ENCODE peak calls at places on chromosome 17, in seven cellular contexts. One of them, this sample, is unnamed.
A peak's percentile ranks its signal among the peaks of the same experiment; 100 is the strongest.

GRCh38 chr17:3221850-3222249 is 14.4 kb downstream of the OR1A1 start:
- DNase-seq in mucosa of descending colon: no peak
- DNase-seq in frontal cortex: no peak
- DNase-seq in adrenal gland: no peak
- DNase-seq in stimulated activated naive CD8-positive, alpha-beta T cell treated with anti-CD3 and anti-CD28 coated beads, Interleukin-15, Interleukin-2, amounts not matched to agents 100 U/mL and 50 U/mL, for 24 hours: no peak
- DNase-seq in DMS79: no peak
- DNase-seq in NCI-H1092 treated with DMSO at 0.1 percent for 48 hours: no peak
- DNase-seq in this sample: no peak

GRCh38 chr17:28700830-28701492 is 10.7 kb downstream of the PROCA1 start:
- DNase-seq in stimulated activated naive CD8-positive, alpha-beta T cell treated with anti-CD3 and anti-CD28 coated beads, Interleukin-15, Interleukin-2, amounts not matched to agents 100 U/mL and 50 U/mL, for 24 hours: no peak
- DNase-seq in NCI-H1092 treated with DMSO at 0.1 percent for 48 hours: peak; percentile 44
- DNase-seq in mucosa of descending colon: no peak
- DNase-seq in frontal cortex: no peak
- DNase-seq in adrenal gland: no peak
- DNase-seq in DMS79: no peak
- DNase-seq in this sample: no peak

GRCh38 chr17:17305282-17305801 is 2.2 kb downstream of the NT5M start:
- DNase-seq in stimulated activated naive CD8-positive, alpha-beta T cell treated with anti-CD3 and anti-CD28 coated beads, Interleukin-15, Interleukin-2, amounts not matched to agents 100 U/mL and 50 U/mL, for 24 hours: peak; percentile 64
- DNase-seq in mucosa of descending colon: peak; percentile 37
- DNase-seq in frontal cortex: peak; percentile 52
- DNase-seq in NCI-H1092 treated with DMSO at 0.1 percent for 48 hours: no peak
- DNase-seq in adrenal gland: peak; percentile 8
- DNase-seq in DMS79: no peak
- DNase-seq in this sample: peak; percentile 7

GRCh38 chr17:40351185-40352043 is 13.1 kb downstream of the GJD3 start:
- DNase-seq in mucosa of descending colon: no peak
- DNase-seq in stimulated activated naive CD8-positive, alpha-beta T cell treated with anti-CD3 and anti-CD28 coated beads, Interleukin-15, Interleukin-2, amounts not matched to agents 100 U/mL and 50 U/mL, for 24 hours: no peak
- DNase-seq in adrenal gland: no peak
- DNase-seq in NCI-H1092 treated with DMSO at 0.1 percent for 48 hours: peak; percentile 90
- DNase-seq in DMS79: no peak
- DNase-seq in frontal cortex: no peak
- DNase-seq in this sample: no peak

GRCh38 chr17:27240086-27240801 is 53.7 kb upstream of the WSB1 start:
- DNase-seq in adrenal gland: no peak
- DNase-seq in stimulated activated naive CD8-positive, alpha-beta T cell treated with anti-CD3 and anti-CD28 coated beads, Interleukin-15, Interleukin-2, amounts not matched to agents 100 U/mL and 50 U/mL, for 24 hours: no peak
- DNase-seq in DMS79: no peak
- DNase-seq in NCI-H1092 treated with DMSO at 0.1 percent for 48 hours: no peak
- DNase-seq in mucosa of descending colon: no peak
- DNase-seq in frontal cortex: no peak
- DNase-seq in this sample: no peak

GRCh38 chr17:19592316-19592715 is 56.2 kb upstream of the ALDH3A2 start:
- DNase-seq in frontal cortex: no peak
- DNase-seq in stimulated activated naive CD8-positive, alpha-beta T cell treated with anti-CD3 and anti-CD28 coated beads, Interleukin-15, Interleukin-2, amounts not matched to agents 100 U/mL and 50 U/mL, for 24 hours: no peak
- DNase-seq in DMS79: no peak
- DNase-seq in mucosa of descending colon: no peak
- DNase-seq in adrenal gland: no peak
- DNase-seq in NCI-H1092 treated with DMSO at 0.1 percent for 48 hours: no peak
- DNase-seq in this sample: no peak

GRCh38 chr17:77499699-77500435 is 359.1 kb downstream of the SEC14L1 start:
- DNase-seq in NCI-H1092 treated with DMSO at 0.1 percent for 48 hours: no peak
- DNase-seq in stimulated activated naive CD8-positive, alpha-beta T cell treated with anti-CD3 and anti-CD28 coated beads, Interleukin-15, Interleukin-2, amounts not matched to agents 100 U/mL and 50 U/mL, for 24 hours: no peak
- DNase-seq in DMS79: no peak
- DNase-seq in frontal cortex: peak; percentile 14
- DNase-seq in mucosa of descending colon: no peak
- DNase-seq in adrenal gland: no peak
- DNase-seq in this sample: no peak

GRCh38 chr17:6683081-6683684 is 30.0 kb downstream of the SLC13A5 start:
- DNase-seq in mucosa of descending colon: no peak
- DNase-seq in frontal cortex: no peak
- DNase-seq in stimulated activated naive CD8-positive, alpha-beta T cell treated with anti-CD3 and anti-CD28 coated beads, Interleukin-15, Interleukin-2, amounts not matched to agents 100 U/mL and 50 U/mL, for 24 hours: no peak
- DNase-seq in DMS79: no peak
- DNase-seq in adrenal gland: no peak
- DNase-seq in NCI-H1092 treated with DMSO at 0.1 percent for 48 hours: no peak
- DNase-seq in this sample: no peak

GRCh38 chr17:72677714-72678390 is 414.6 kb downstream of the SLC39A11 start:
- DNase-seq in frontal cortex: no peak
- DNase-seq in NCI-H1092 treated with DMSO at 0.1 percent for 48 hours: no peak
- DNase-seq in adrenal gland: no peak
- DNase-seq in mucosa of descending colon: no peak
- DNase-seq in DMS79: no peak
- DNase-seq in stimulated activated naive CD8-positive, alpha-beta T cell treated with anti-CD3 and anti-CD28 coated beads, Interleukin-15, Interleukin-2, amounts not matched to agents 100 U/mL and 50 U/mL, for 24 hours: no peak
- DNase-seq in this sample: peak; percentile 30

GRCh38 chr17:39661744-39662541 is 3.2 kb upstream of the TCAP start:
- DNase-seq in NCI-H1092 treated with DMSO at 0.1 percent for 48 hours: no peak
- DNase-seq in mucosa of descending colon: no peak
- DNase-seq in adrenal gland: no peak
- DNase-seq in frontal cortex: no peak
- DNase-seq in DMS79: no peak
- DNase-seq in stimulated activated naive CD8-positive, alpha-beta T cell treated with anti-CD3 and anti-CD28 coated beads, Interleukin-15, Interleukin-2, amounts not matched to agents 100 U/mL and 50 U/mL, for 24 hours: no peak
- DNase-seq in this sample: no peak

GRCh38 chr17:37884516-37884915 is 39.7 kb upstream of the TBC1D3K start:
- DNase-seq in adrenal gland: no peak
- DNase-seq in frontal cortex: no peak
- DNase-seq in mucosa of descending colon: no peak
- DNase-seq in DMS79: no peak
- DNase-seq in stimulated activated naive CD8-positive, alpha-beta T cell treated with anti-CD3 and anti-CD28 coated beads, Interleukin-15, Interleukin-2, amounts not matched to agents 100 U/mL and 50 U/mL, for 24 hours: no peak
- DNase-seq in NCI-H1092 treated with DMSO at 0.1 percent for 48 hours: no peak
- DNase-seq in this sample: no peak

GRCh38 chr17:46772013-46772878 is 46.2 kb downstream of the WNT3 start:
- DNase-seq in stimulated activated naive CD8-positive, alpha-beta T cell treated with anti-CD3 and anti-CD28 coated beads, Interleukin-15, Interleukin-2, amounts not matched to agents 100 U/mL and 50 U/mL, for 24 hours: peak; percentile 20
- DNase-seq in DMS79: no peak
- DNase-seq in mucosa of descending colon: peak; percentile 38
- DNase-seq in frontal cortex: no peak
- DNase-seq in NCI-H1092 treated with DMSO at 0.1 percent for 48 hours: peak; percentile 34
- DNase-seq in adrenal gland: peak; percentile 57
- DNase-seq in this sample: peak; percentile 59

GRCh38 chr17:65807361-65807760 is 245.9 kb upstream of the AXIN2 start:
- DNase-seq in NCI-H1092 treated with DMSO at 0.1 percent for 48 hours: no peak
- DNase-seq in adrenal gland: no peak
- DNase-seq in DMS79: no peak
- DNase-seq in frontal cortex: no peak
- DNase-seq in mucosa of descending colon: no peak
- DNase-seq in stimulated activated naive CD8-positive, alpha-beta T cell treated with anti-CD3 and anti-CD28 coated beads, Interleukin-15, Interleukin-2, amounts not matched to agents 100 U/mL and 50 U/mL, for 24 hours: no peak
- DNase-seq in this sample: no peak

GRCh38 chr17:34999456-34999855 is 19.1 kb downstream of the LIG3 start:
- DNase-seq in DMS79: no peak
- DNase-seq in adrenal gland: no peak
- DNase-seq in mucosa of descending colon: no peak
- DNase-seq in stimulated activated naive CD8-positive, alpha-beta T cell treated with anti-CD3 and anti-CD28 coated beads, Interleukin-15, Interleukin-2, amounts not matched to agents 100 U/mL and 50 U/mL, for 24 hours: no peak
- DNase-seq in NCI-H1092 treated with DMSO at 0.1 percent for 48 hours: no peak
- DNase-seq in frontal cortex: no peak
- DNase-seq in this sample: no peak

GRCh38 chr17:3896108-3897099 is 3.6 kb upstream of the CAMKK1 start:
- DNase-seq in stimulated activated naive CD8-positive, alpha-beta T cell treated with anti-CD3 and anti-CD28 coated beads, Interleukin-15, Interleukin-2, amounts not matched to agents 100 U/mL and 50 U/mL, for 24 hours: no peak
- DNase-seq in adrenal gland: peak; percentile 53
- DNase-seq in mucosa of descending colon: no peak
- DNase-seq in NCI-H1092 treated with DMSO at 0.1 percent for 48 hours: peak; percentile 42
- DNase-seq in DMS79: peak; percentile 17
- DNase-seq in frontal cortex: no peak
- DNase-seq in this sample: no peak

GRCh38 chr17:81457917-81458555 is 54.6 kb downstream of the ACTG1 start:
- DNase-seq in frontal cortex: no peak
- DNase-seq in adrenal gland: no peak
- DNase-seq in stimulated activated naive CD8-positive, alpha-beta T cell treated with anti-CD3 and anti-CD28 coated beads, Interleukin-15, Interleukin-2, amounts not matched to agents 100 U/mL and 50 U/mL, for 24 hours: no peak
- DNase-seq in DMS79: no peak
- DNase-seq in NCI-H1092 treated with DMSO at 0.1 percent for 48 hours: no peak
- DNase-seq in mucosa of descending colon: no peak
- DNase-seq in this sample: no peak

GRCh38 chr17:20926532-20926931 is 116.3 kb downstream of the USP22 start:
- DNase-seq in frontal cortex: no peak
- DNase-seq in adrenal gland: no peak
- DNase-seq in DMS79: no peak
- DNase-seq in stimulated activated naive CD8-positive, alpha-beta T cell treated with anti-CD3 and anti-CD28 coated beads, Interleukin-15, Interleukin-2, amounts not matched to agents 100 U/mL and 50 U/mL, for 24 hours: no peak
- DNase-seq in mucosa of descending colon: no peak
- DNase-seq in NCI-H1092 treated with DMSO at 0.1 percent for 48 hours: no peak
- DNase-seq in this sample: no peak